ENCODE peak calls at places on chromosomes 12 and 14, in four cellular contexts. X, K, S and V are unnamed samples.

GRCh38 chr12:24551368-24551767 is 397.5 kb downstream of the BCAT1 start:
- DNase-seq in X (peak), K (no peak), S (no peak), V (no peak)

GRCh38 chr12:89694542-89694941 is 14.1 kb downstream of the ATP2B1 start:
- DNase-seq in S (no peak), X (no peak), K (no peak), V (no peak)

GRCh38 chr14:40010961-40011360 is 578.7 kb upstream of the FBXO33 start:
- DNase-seq in S (no peak), X (no peak), K (no peak), V (no peak)

GRCh38 chr12:104942075-104942474 is 16.0 kb downstream of the SLC41A2 start:
- DNase-seq in S (no peak), X (no peak), K (no peak), V (no peak)

GRCh38 chr14:59739794-59740193 is 130.8 kb downstream of the RTN1 start:
- DNase-seq in K (no peak), X (no peak), S (no peak), V (no peak)

GRCh38 chr14:41609704-41610183 is 3.1 kb downstream of the LRFN5 start:
- DNase-seq in K (peak), S (no peak), X (no peak), V (no peak)

GRCh38 chr12:82524020-82524419 is 162.7 kb upstream of the TMTC2 start:
- DNase-seq in K (no peak), S (no peak), X (peak), V (no peak)

GRCh38 chr12:45681469-45681868 is 48.0 kb upstream of the ARID2 start:
- DNase-seq in K (no peak), S (no peak), X (no peak), V (no peak)

GRCh38 chr12:54723653-54724256 is 75.6 kb upstream of the DCD start:
- DNase-seq in X (no peak), K (no peak), S (no peak), V (peak)

GRCh38 chr12:75129275-75129674 is 80.4 kb downstream of the KCNC2 start:
- DNase-seq in K (no peak), X (no peak), S (no peak), V (no peak)

GRCh38 chr12:103546959-103547358 is 40.1 kb upstream of the STAB2 start:
- DNase-seq in X (no peak), S (no peak), K (no peak), V (no peak)

GRCh38 chr14:75906680-75907280 is 75.0 kb downstream of the TGFB3 start:
- DNase-seq in K (peak), S (no peak), X (peak), V (peak)

GRCh38 chr14:105601360-105602242 is 75.2 kb downstream of the TMEM121 start:
- DNase-seq in S (no peak), X (no peak), K (no peak), V (no peak)

GRCh38 chr12:5921027-5921909 is 23.8 kb downstream of the ANO2 start:
- DNase-seq in K (no peak), X (no peak), S (no peak), V (no peak)

GRCh38 chr12:50013361-50014147 is 11.7 kb downstream of the RACGAP1 start:
- DNase-seq in S (no peak), X (no peak), K (no peak), V (no peak)

GRCh38 chr12:82099216-82099615 is 259.0 kb downstream of the CCDC59 start:
- DNase-seq in S (no peak), X (no peak), K (no peak), V (no peak)

GRCh38 chr14:28057286-28058011 is 709.1 kb upstream of the FOXG1 start:
- DNase-seq in X (no peak), S (no peak), K (no peak), V (no peak)

GRCh38 chr14:51410846-51411245 is 170.8 kb downstream of the TMX1 start:
- DNase-seq in K (no peak), X (no peak), S (no peak), V (no peak)

GRCh38 chr14:60253649-60254048 is 4.6 kb downstream of the PPM1A start:
- DNase-seq in S (no peak), X (no peak), K (no peak), V (peak)

GRCh38 chr12:47967461-47968430 is 4.3 kb downstream of the TMEM106C start:
- DNase-seq in K (no peak), X (no peak), S (no peak), V (no peak)

DNA sequence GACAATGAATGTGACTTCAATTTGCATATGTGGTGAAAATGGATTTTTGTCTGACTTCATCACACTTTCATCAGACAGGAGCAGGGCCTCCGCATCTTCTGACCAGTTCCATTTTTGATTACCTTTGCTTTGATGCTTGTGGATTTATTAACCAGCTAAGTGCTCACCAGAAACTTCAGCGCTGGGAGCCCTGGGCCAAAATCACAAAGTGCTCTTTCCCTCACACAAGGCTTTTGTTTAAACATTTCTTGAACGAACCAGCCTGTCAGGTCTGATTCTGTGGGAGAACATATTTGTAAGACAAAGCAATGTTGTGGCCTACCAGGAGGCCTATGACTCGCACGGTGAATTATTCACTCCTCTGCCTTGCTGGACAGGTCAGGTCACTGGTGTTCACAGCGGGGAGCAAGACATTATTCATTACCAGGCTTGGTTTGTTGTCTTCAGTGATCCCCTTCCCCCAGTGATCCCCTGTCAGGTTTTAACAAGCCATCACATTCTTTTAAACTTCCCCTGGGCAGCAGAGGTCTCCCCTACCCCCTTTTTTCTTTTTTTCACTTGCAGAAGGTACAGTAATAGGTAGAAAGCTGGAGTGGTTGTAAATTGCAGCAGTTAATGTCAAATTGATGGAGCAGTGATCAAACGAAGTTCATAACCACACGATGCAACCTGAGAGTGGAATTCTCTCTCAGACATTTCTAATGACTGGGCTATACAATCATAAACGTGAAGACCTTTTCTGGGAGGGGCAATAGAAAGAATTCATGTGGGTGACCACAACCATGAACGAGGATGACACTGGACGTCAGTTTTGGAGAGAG is 167.5 kb upstream of the PRICKLE1 start:
- DNase-seq in S (no peak), X (no peak), K (no peak), V (no peak)
- TF ChIP-seq TARDBP in S (no peak), X (no peak), K (no peak), V (no peak)

GRCh38 chr14:77965919-77966435 is 166.1 kb downstream of the ADCK1 start:
- DNase-seq in S (peak), K (no peak), X (peak), V (peak)

GRCh38 chr14:77967110-77967509 is 167.2 kb downstream of the ADCK1 start:
- DNase-seq in X (no peak), K (no peak), S (no peak), V (no peak)

GRCh38 chr14:77965050-77965449 is 165.1 kb downstream of the ADCK1 start:
- DNase-seq in S (no peak), K (no peak), X (no peak), V (no peak)

GRCh38 chr14:77973246-77973645 is 173.3 kb downstream of the ADCK1 start:
- DNase-seq in S (no peak), X (no peak), K (no peak), V (no peak)

GRCh38 chr14:77970646-77971045 is 170.7 kb downstream of the ADCK1 start:
- DNase-seq in S (no peak), K (no peak), X (no peak), V (no peak)
- TF ChIP-seq FOXM1 in S (no peak), K (no peak), X (no peak), V (no peak)

DNA sequence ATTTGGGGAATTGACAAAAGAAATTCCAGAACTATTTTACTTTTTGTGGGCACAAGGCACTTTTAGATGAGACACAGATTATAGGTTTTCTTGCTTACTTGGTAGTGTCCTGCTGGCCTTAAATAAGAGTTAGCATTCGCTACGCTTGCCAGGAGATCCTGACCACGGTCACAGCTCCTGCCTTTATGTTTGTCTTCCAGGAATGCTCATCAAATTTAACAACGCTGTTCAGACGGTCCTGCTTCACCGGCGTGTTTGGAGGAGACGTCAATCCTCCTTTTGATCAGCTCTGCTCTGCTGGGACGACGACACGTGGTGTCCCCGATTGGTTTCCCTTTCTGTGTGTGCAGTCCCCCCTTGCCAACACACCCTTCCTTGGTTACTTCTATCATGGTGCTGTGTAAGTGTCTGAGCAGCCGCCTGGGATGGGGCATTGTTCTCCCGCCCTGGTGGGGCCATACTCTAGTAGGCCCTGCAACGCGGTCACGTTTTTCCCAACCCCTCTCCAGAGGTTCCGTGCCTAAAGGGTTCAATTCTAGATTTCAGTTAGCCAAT is 15.8 kb downstream of the TCTN2 start:
- DNase-seq in K (no peak), S (no peak), X (no peak), V (no peak)
- TF ChIP-seq TARDBP in K (no peak), S (no peak), X (no peak), V (no peak)

GRCh38 chr12:57149309-57149900 is 2.0 kb upstream of the LRP1-AS start:
- DNase-seq in X (peak), S (no peak), K (no peak), V (no peak)

GRCh38 chr12:57148469-57149308 is 1.3 kb upstream of the LRP1-AS start:
- DNase-seq in S (no peak), X (peak), K (no peak), V (no peak)

GRCh38 chr12:57146925-57147640 is at the start of gene LRP1-AS:
- DNase-seq in S (no peak), K (no peak), X (peak), V (no peak)

GRCh38 chr12:57146092-57146491 is 1.3 kb downstream of the LRP1-AS start:
- DNase-seq in X (no peak), S (no peak), K (no peak), V (no peak)

DNA sequence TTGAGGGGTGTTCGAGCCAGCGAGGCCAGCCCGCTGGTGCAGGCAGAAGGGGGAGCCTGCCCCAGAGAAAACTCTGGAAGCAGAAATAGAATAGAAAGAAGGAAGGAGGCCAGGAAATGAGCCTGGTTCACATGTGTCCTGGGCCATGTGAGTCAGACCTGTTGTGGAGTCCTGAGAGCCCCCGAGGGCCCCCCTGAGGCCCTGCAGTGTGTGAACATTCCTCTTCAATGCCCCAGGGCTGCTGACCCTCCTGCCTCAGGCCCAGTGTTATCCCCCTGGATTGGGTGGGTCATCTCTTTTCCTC is 174 bp upstream of the LRP1-AS start:
- DNase-seq in S (no peak), K (no peak), X (peak), V (no peak)
- TF ChIP-seq FOXM1 in S (no peak), K (no peak), X (no peak), V (no peak)

DNA sequence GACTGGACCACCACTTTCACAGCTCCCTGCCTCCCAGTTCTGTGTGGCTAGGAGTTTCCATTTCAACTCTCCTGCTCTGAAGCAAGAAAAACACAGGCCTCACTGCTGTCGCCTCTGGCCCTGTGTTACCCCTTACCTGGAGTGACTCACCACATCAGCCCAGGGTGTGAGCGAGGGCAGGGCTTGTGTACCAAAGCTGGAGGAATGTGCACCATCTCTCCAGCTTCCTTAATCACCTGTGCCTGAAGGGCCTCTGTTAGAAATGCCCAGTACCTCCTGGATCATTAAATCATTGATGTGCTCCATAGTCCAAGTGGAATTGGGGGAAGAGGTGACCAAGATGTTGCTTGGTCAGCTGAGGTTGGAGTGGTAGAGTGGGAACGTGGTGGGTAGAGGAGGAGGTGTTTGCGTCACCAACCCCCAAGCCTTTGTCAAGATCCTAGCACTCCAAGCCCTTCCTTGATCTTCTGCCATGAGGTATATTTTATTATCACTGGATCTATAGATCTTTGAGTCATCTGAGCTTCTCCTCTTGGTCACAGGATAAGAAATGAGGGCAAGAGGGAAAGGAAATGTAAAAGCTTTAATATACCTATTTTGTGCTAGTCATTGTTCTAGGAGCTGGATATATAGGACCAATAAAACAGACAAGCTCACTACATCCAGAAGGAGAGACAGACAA is 51.3 kb downstream of the SSPN start:
- DNase-seq in S (no peak), K (no peak), X (no peak), V (no peak)
- TF ChIP-seq TARDBP in S (no peak), K (no peak), X (no peak), V (no peak)

GRCh38 chr12:26188641-26189040 is 6.7 kb upstream of the SSPN start:
- DNase-seq in X (no peak), K (no peak), S (no peak), V (no peak)

GRCh38 chr12:26188132-26188531 is 7.2 kb upstream of the SSPN start:
- DNase-seq in S (no peak), K (no peak), X (no peak), V (no peak)

GRCh38 chr12:26187014-26187413 is 8.4 kb upstream of the SSPN start:
- DNase-seq in K (no peak), X (no peak), S (no peak), V (no peak)

GRCh38 chr12:26185532-26186320 is 9.6 kb upstream of the SSPN start:
- DNase-seq in S (no peak), K (no peak), X (no peak), V (no peak)

GRCh38 chr12:26187429-26187828 is 7.9 kb upstream of the SSPN start:
- DNase-seq in K (no peak), S (no peak), X (peak), V (no peak)
- TF ChIP-seq FOXM1 in K (no peak), S (no peak), X (no peak), V (no peak)